ENCODE peak calls at places on chromosomes 7 and 10, in ten cellular contexts. P, N, A, E, C, K, T, Y, F and D are unnamed samples.

GRCh38 chr10:73873843-73874215 is 526 bp downstream of the CAMK2G start:
- DNase-seq in E (peak; percentile 18), P (no peak), C (peak; percentile 27), N (peak; percentile 86), A (peak; percentile 35), Y (no peak), F (no peak), K (no peak), T (no peak), D (no peak)

GRCh38 chr7:2110586-2111396 is 122.0 kb downstream of the MAD1L1 start:
- DNase-seq in E (no peak), A (no peak), F (no peak), P (no peak), C (no peak), Y (no peak), N (peak; percentile 75), T (no peak), K (no peak), D (peak; percentile 13)

GRCh38 chr7:16526742-16527540 is at the start of gene LRRC72:
- DNase-seq in T (no peak), N (no peak), E (no peak), C (no peak), A (no peak), F (no peak), K (no peak), Y (no peak), P (no peak), D (no peak)

GRCh38 chr10:72790216-72790990 is 98.5 kb downstream of the MCU start:
- DNase-seq in P (no peak), T (no peak), A (no peak), N (no peak), F (no peak), Y (no peak), E (no peak), K (no peak), C (no peak), D (no peak)

GRCh38 chr10:5788969-5789368 is 24.3 kb downstream of the GDI2 start:
- DNase-seq in P (no peak), K (no peak), T (no peak), C (no peak), E (no peak), Y (no peak), A (no peak), N (no peak), F (no peak), D (no peak)

GRCh38 chr10:114681542-114681941 is 23.5 kb upstream of the ABLIM1 start:
- DNase-seq in N (peak; percentile 91), Y (no peak), E (no peak), A (no peak), K (no peak), F (no peak), C (no peak), P (no peak), T (no peak), D (no peak)

GRCh38 chr7:136956232-136956631 is 87.8 kb downstream of the CHRM2 start:
- DNase-seq in T (no peak), N (no peak), P (peak; percentile 43), Y (no peak), C (no peak), K (peak; percentile 41), A (no peak), F (peak; percentile 72), E (no peak), D (peak; percentile 73)

GRCh38 chr7:41175435-41175834 is 527.5 kb downstream of the INHBA start:
- DNase-seq in E (no peak), Y (no peak), T (no peak), N (no peak), C (no peak), F (no peak), P (no peak), K (no peak), A (no peak), D (no peak)

GRCh38 chr7:157817433-157817832 is 480.6 kb downstream of the DNAJB6 start:
- DNase-seq in N (peak; percentile 32), Y (no peak), P (no peak), E (no peak), F (no peak), K (no peak), T (no peak), A (no peak), C (no peak), D (no peak)

GRCh38 chr7:112505495-112505894 is 24.7 kb downstream of the LSMEM1 start:
- DNase-seq in E (no peak), T (no peak), N (no peak), A (no peak), C (no peak), P (no peak), F (no peak), K (no peak), Y (no peak), D (peak; percentile 18)

GRCh38 chr7:159028456-159029401 is 115.9 kb downstream of the VIPR2 start:
- DNase-seq in N (no peak), K (no peak), P (no peak), C (no peak), F (no peak), T (peak; percentile 2), E (peak; percentile 8), A (peak; percentile 29), Y (peak; percentile 79), D (no peak)

GRCh38 chr7:159032310-159032709 is 112.4 kb downstream of the VIPR2 start:
- DNase-seq in K (no peak), N (no peak), E (peak; percentile 6), A (peak; percentile 43), C (no peak), F (no peak), T (peak; percentile 7), Y (peak; percentile 69), P (no peak), D (no peak)

GRCh38 chr7:159031750-159032149 is 112.9 kb downstream of the VIPR2 start:
- DNase-seq in N (no peak), K (no peak), F (no peak), E (no peak), C (no peak), Y (no peak), A (no peak), P (no peak), T (no peak), D (no peak)

GRCh38 chr7:159031135-159031701 is 113.4 kb downstream of the VIPR2 start:
- DNase-seq in A (peak; percentile 68), C (no peak), K (no peak), Y (peak; percentile 88), N (peak; percentile 95), P (no peak), T (peak; percentile 6), E (peak; percentile 4), F (no peak), D (no peak)

DNA sequence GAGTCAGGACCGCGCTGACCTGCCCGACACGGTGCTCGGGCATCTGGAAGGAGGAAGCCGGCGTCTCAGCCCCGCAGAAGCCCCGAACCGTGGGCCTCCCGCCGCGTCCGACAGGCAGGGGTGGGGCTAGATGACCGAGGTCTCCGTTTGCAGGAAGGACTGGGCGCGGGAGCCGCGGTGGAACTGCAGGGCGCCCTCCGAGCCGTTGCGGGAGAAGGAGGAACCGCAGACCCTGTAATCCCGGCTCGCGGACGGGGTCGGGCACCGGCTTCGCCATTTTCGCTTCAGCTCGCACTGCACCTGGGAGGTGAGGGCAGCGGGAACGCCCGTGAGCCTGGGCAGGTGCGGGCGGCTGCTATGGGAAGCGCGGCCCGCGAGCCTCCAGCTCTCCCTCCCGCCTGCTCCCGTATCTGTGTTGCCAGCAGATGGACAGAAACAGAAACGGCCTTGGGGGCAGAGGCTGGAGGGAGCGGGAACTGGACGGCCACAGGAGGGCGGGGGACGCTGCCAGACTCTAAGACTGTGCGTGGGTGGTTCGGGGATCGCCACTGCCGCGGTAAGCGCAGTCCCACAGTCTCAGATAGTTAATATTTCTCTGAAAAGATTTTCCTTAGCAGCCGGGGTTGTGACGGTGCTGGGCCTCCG is 114.1 kb downstream of the VIPR2 start:
- DNase-seq in T (peak; percentile 5), F (no peak), E (peak; percentile 9), C (peak; percentile 59), A (peak; percentile 83), P (no peak), N (no peak), K (no peak), Y (peak; percentile 87), D (no peak)
- TF ChIP-seq CTCF in T (no peak), F (no peak), E (no peak), C (peak; percentile 51), A (peak; percentile 86), P (no peak), N (peak; percentile 21), K (no peak), Y (no peak), D (peak; percentile 17)

GRCh38 chr7:91082038-91082437 is 182.2 kb upstream of the FZD1 start:
- DNase-seq in P (peak; percentile 67), K (peak; percentile 61), A (no peak), N (no peak), F (peak; percentile 52), E (no peak), T (no peak), Y (no peak), C (no peak), D (peak; percentile 90)
- H3K4me3 ChIP-seq in P (no peak overlapping the region), K (no peak overlapping the region), A (no peak overlapping the region), N (peak overlapping the region; percentile 22), F (no peak overlapping the region), E (no peak overlapping the region), T (no peak overlapping the region), Y (no peak overlapping the region), C (no peak overlapping the region), D (no peak overlapping the region)

GRCh38 chr10:49140306-49141175 is 6.7 kb upstream of the FAM170B start:
- DNase-seq in E (no peak), C (no peak), T (no peak), A (no peak), P (no peak), Y (no peak), K (no peak), F (no peak), N (no peak), D (no peak)

GRCh38 chr10:49141541-49142332 is 7.9 kb upstream of the FAM170B start:
- DNase-seq in E (no peak), K (no peak), Y (no peak), N (no peak), A (no peak), T (no peak), P (no peak), F (no peak), C (no peak), D (no peak)

GRCh38 chr10:49139866-49140195 is 6.0 kb upstream of the FAM170B start:
- DNase-seq in K (peak; percentile 90), C (no peak), T (no peak), P (peak; percentile 82), N (no peak), E (no peak), A (no peak), Y (no peak), F (peak; percentile 94), D (peak; percentile 83)

GRCh38 chr10:49143249-49143648 is 9.4 kb upstream of the FAM170B start:
- DNase-seq in Y (no peak), C (no peak), E (no peak), K (no peak), N (no peak), A (no peak), T (no peak), F (no peak), P (no peak), D (no peak)

GRCh38 chr10:49144021-49144720 is 10.3 kb upstream of the FAM170B start:
- DNase-seq in K (no peak), T (no peak), A (no peak), Y (no peak), E (no peak), F (no peak), C (no peak), P (no peak), N (no peak), D (no peak)
- TF ChIP-seq CTCF in K (no peak), T (no peak), A (no peak), Y (no peak), E (no peak), F (no peak), C (no peak), P (no peak), N (no peak), D (no peak)

GRCh38 chr7:66930341-66930740 is 9.3 kb downstream of the TMEM248 start:
- DNase-seq in A (no peak), E (no peak), N (no peak), K (no peak), F (peak; percentile 9), P (no peak), Y (no peak), C (no peak), T (no peak), D (peak; percentile 21)
- H3K4me3 ChIP-seq in A (no peak overlapping the region), E (no peak overlapping the region), N (no peak overlapping the region), K (no peak overlapping the region), F (no peak overlapping the region), P (no peak overlapping the region), Y (no peak overlapping the region), C (no peak overlapping the region), T (no peak overlapping the region), D (no peak overlapping the region)